ENCODE peak calls at places on chromosome 18, in six cellular contexts. C, I, D, F, M and A are unnamed samples.

GRCh38 chr18:66994790-66995189 is 390.9 kb upstream of the CDH19 start:
- DNase-seq in I (no peak), F (no peak), C (no peak), M (no peak), D (no peak), A (no peak)

GRCh38 chr18:33805592-33805991 is 227.6 kb downstream of the ASXL3 start:
- DNase-seq in F (no peak), I (no peak), D (no peak), M (no peak), C (no peak), A (no peak)

GRCh38 chr18:55833543-55833942 is 245.6 kb upstream of the TCF4 start:
- DNase-seq in M (no peak), D (no peak), F (peak; percentile 99), I (peak; percentile 98), C (no peak), A (no peak)

GRCh38 chr18:32542221-32542798 is 71.6 kb upstream of the GAREM1 start:
- DNase-seq in D (peak; percentile 21), I (no peak), F (peak; percentile 5), M (no peak), C (no peak), A (no peak)

GRCh38 chr18:67599277-67599676 is 82.8 kb upstream of the DSEL start:
- DNase-seq in F (peak; percentile 73), D (no peak), M (no peak), C (no peak), I (peak; percentile 71), A (no peak)

GRCh38 chr18:11035814-11036213 is 113.6 kb downstream of the PIEZO2 start:
- DNase-seq in C (no peak), D (no peak), F (no peak), M (no peak), I (no peak), A (no peak)

GRCh38 chr18:57331718-57332117 is 20.6 kb upstream of the ST8SIA3 start:
- DNase-seq in F (no peak), C (no peak), M (no peak), I (no peak), D (no peak), A (no peak)

GRCh38 chr18:47912343-47912742 is 18.1 kb downstream of the SMAD2 start:
- DNase-seq in I (no peak), M (no peak), D (no peak), C (no peak), F (no peak), A (no peak)

GRCh38 chr18:77105021-77105420 is 27.6 kb downstream of the MBP start:
- DNase-seq in D (no peak), F (no peak), C (no peak), M (no peak), I (no peak), A (no peak)

GRCh38 chr18:55088000-55088401 is 128.7 kb upstream of the CCDC68 start:
- DNase-seq in F (no peak), I (peak; percentile 19), C (no peak), D (no peak), M (no peak), A (no peak)

GRCh38 chr18:22694954-22695353 is 238.2 kb upstream of the RBBP8 start:
- DNase-seq in D (peak; percentile 10), C (no peak), I (peak; percentile 99), M (no peak), F (peak; percentile 98), A (no peak)

GRCh38 chr18:53375641-53376040 is 848.8 kb downstream of the MBD2 start:
- DNase-seq in C (no peak), D (peak; percentile 3), I (no peak), M (no peak), F (no peak), A (no peak)

GRCh38 chr18:55794288-55795052 is 206.5 kb upstream of the TCF4 start:
- DNase-seq in D (no peak), C (no peak), M (no peak), I (peak; percentile 36), F (peak; percentile 65), A (no peak)

GRCh38 chr18:31042391-31043181 is at the start of gene DSC3:
- DNase-seq in M (no peak), I (no peak), F (no peak), C (peak; percentile 61), D (peak; percentile 73), A (peak; percentile 82)

GRCh38 chr18:75161629-75162028 is 47.3 kb downstream of the PTGR3 start:
- DNase-seq in M (peak; percentile 41), D (no peak), I (no peak), C (no peak), F (no peak), A (no peak)

GRCh38 chr18:55401638-55402191 is 186.3 kb downstream of the TCF4 start:
- DNase-seq in I (peak; percentile 95), F (peak; percentile 87), M (no peak), C (peak; percentile 38), D (peak; percentile 86), A (no peak)

GRCh38 chr18:42048150-42048549 is 93.1 kb downstream of the PIK3C3 start:
- DNase-seq in D (no peak), M (no peak), F (peak; percentile 93), C (no peak), I (peak; percentile 96), A (no peak)

GRCh38 chr18:22558945-22559385 is 141.2 kb upstream of the CTAGE1 start:
- DNase-seq in F (peak; percentile 72), M (no peak), I (peak; percentile 85), D (peak; percentile 40), C (no peak), A (peak; percentile 53)

GRCh38 chr18:36931116-36931515 is 102.2 kb downstream of the KIAA1328 start:
- DNase-seq in I (no peak), F (no peak), D (no peak), C (no peak), M (no peak), A (no peak)

GRCh38 chr18:34866739-34867138 is 156.6 kb downstream of the DTNA start:
- DNase-seq in C (no peak), I (peak; percentile 61), F (peak; percentile 30), M (no peak), D (peak; percentile 55), A (peak; percentile 52)

GRCh38 chr18:34871435-34871834 is 161.3 kb downstream of the DTNA start:
- DNase-seq in I (peak; percentile 7), C (no peak), M (no peak), D (no peak), F (peak; percentile 10), A (no peak)

GRCh38 chr18:34873966-34874365 is 163.9 kb downstream of the DTNA start:
- DNase-seq in I (no peak), M (no peak), C (no peak), D (no peak), F (no peak), A (no peak)

GRCh38 chr18:34867520-34867919 is 157.4 kb downstream of the DTNA start:
- DNase-seq in F (no peak), I (peak; percentile 1), M (no peak), C (no peak), D (peak; percentile 76), A (peak; percentile 70)

DNA sequence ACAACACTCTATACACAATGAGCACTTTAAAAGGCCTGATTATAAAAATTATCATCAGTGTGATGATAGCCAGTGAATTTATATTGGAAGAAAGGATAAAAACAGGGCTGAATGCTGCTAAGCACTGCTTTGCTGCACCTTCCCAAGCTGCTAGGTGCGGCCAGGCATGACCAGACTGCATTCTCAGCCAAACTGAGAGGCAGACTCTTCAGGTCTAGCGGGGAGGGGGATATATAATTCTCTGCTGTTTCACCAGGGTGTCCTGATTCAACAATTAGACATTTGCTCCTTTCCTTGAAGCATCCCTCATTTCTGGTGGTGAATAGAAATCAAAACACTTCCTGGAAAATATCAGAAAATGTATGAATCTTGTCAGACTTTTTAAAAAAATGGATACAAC is 160.8 kb downstream of the DTNA start:
- DNase-seq in F (no peak), M (no peak), C (no peak), D (no peak), I (no peak), A (no peak)
- H3K4me3 ChIP-seq in F (no peak overlapping the region), M (no peak overlapping the region), C (no peak overlapping the region), D (no peak overlapping the region), I (no peak overlapping the region), A (no peak overlapping the region)

DNA sequence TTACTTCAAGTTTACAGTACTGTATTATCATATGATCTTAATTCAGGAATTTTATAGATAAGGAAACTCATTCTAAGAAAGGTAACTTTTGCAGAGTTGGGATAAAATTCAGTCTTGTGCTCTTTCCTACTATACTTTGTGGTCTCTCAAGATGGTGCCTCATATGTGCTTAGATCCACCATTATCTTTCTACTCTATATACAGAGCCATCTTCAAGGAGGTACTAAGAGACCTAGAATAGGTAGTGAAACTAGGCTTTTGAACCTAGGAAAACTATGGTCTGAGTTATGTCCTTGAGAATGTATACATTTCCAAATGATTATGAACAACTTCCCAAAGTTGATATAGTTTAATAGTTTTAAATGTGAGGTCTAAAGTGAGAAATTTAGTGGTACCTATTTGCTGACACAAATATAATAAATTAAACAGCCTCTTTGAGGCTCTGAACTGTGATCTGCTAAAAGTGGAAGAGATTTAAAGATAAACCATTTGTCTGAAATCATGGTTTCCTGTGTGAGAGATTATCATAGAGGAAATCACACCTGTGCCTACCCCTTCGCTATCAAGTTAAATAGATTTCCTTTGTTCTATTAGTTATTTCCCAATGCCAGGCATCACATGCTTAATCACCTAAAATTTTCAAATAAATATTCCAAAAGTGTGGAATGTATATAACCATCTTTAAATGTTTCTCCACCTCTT is 27.2 kb downstream of the ACAA2 start:
- DNase-seq in M (peak; percentile 6), F (no peak), D (no peak), C (no peak), I (no peak), A (no peak)
- H3K36me3 ChIP-seq in M (no peaks in the 10 kb centered on the region), F (peaks cover 23% of the 10 kb centered on the region), D (peaks cover 55% of the 10 kb centered on the region), C (peaks cover 96% of the 10 kb centered on the region), I (peaks cover 51% of the 10 kb centered on the region), A (peaks cover 20% of the 10 kb centered on the region)

DNA sequence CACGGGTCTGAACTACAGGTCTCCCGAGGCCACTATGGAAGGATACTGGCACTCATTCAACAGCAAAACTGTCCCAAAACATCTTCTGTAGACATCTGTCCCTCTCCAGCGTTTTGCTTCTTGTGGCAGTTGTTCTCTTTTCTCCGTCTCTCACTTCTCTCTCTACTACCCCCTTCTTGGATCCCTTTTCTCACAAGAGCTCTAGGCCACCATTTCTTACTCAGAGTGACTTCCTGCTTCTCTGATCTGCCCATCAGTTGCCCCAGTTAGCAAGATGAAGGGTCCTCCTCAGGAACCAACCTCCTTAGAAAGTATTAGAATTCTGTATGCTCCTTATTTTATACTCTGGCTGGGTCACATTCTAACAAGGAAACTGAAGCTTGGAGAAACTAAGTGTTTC is 32.6 kb downstream of the BCL2 start:
- DNase-seq in C (no peak), M (no peak), F (no peak), I (no peak), D (no peak), A (no peak)
- H3K4me3 ChIP-seq in C (no peak overlapping the region), M (no peak overlapping the region), F (no peak overlapping the region), I (no peak overlapping the region), D (no peak overlapping the region), A (no peak overlapping the region)

DNA sequence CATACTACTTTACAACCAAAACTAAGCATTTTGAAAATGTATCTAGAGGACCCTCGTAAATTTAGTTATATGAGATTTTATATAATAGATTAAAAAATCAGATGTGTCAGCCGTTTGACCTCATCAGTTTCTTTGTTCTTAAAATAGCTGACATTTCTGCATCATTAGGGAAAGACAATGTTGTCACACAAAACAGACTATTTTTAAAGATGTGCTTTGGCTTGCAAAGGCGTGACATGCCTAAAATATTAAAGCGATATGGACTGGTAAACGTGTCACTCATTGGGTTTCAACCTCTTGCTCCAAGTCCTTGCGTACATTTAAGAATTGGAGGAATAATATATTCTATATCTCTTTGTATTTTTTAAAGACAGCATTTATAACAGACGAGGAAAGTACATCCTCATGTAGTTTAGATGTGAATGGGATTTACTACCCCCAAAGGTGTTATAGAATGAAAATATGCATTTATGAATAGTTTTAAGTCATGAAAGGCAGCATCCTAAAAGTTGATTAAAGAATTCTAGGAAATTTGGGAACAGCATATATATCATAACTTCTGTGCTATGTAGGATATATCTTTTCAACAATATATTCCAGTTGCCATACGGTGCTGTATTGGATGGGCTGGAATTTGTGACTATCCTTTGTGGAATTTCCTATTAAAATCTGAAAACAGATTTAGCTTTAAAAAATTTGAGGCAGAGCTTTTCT is 3.8 kb downstream of the MYL12A start:
- DNase-seq in M (no peak), I (peak; percentile 50), C (no peak), D (no peak), F (no peak), A (no peak)
- H3K36me3 ChIP-seq in M (peaks cover 12% of the 10 kb centered on the region), I (peaks cover 44% of the 10 kb centered on the region), C (peaks cover 73% of the 10 kb centered on the region), D (peaks cover 32% of the 10 kb centered on the region), F (peaks cover 23% of the 10 kb centered on the region), A (peaks cover 18% of the 10 kb centered on the region)